ENCODE peak calls at places on chromosomes 4 and X, in ten cellular contexts. One of them, this sample, is unnamed.
A peak's percentile ranks its signal among the peaks of the same experiment; 100 is the strongest.

GRCh38 chr4:26204911-26205368 is 115.9 kb upstream of the RBPJ start:
- DNase-seq in heart left ventricle: peak; percentile 35
- DNase-seq in mucosa of descending colon: no peak
- DNase-seq in natural killer cell: no peak
- DNase-seq in cardiac fibroblast: no peak
- DNase-seq in ovary: peak; percentile 55
- DNase-seq in type B pancreatic cell: no peak
- DNase-seq in RWPE1: no peak
- DNase-seq in neural crest cell: no peak
- DNase-seq in AG09309: no peak
- DNase-seq in this sample: no peak

GRCh38 chr4:152479428-152480026 is 56.4 kb downstream of the FBXW7 start:
- DNase-seq in cardiac fibroblast: peak; percentile 89
- DNase-seq in neural crest cell: no peak
- DNase-seq in type B pancreatic cell: no peak
- DNase-seq in AG09309: no peak
- DNase-seq in natural killer cell: no peak
- DNase-seq in ovary: no peak
- DNase-seq in mucosa of descending colon: no peak
- DNase-seq in heart left ventricle: no peak
- DNase-seq in RWPE1: peak; percentile 6
- DNase-seq in this sample: no peak

GRCh38 chr4:133969202-133969873 is 232.3 kb downstream of the PABPC4L start:
- DNase-seq in ovary: no peak
- DNase-seq in cardiac fibroblast: peak; percentile 42
- DNase-seq in mucosa of descending colon: no peak
- DNase-seq in RWPE1: peak; percentile 1
- DNase-seq in AG09309: no peak
- DNase-seq in heart left ventricle: peak; percentile 43
- DNase-seq in natural killer cell: no peak
- DNase-seq in neural crest cell: no peak
- DNase-seq in type B pancreatic cell: no peak
- DNase-seq in this sample: no peak

GRCh38 chrX:136725446-136726104 is 55.2 kb downstream of the ARHGEF6 start:
- DNase-seq in cardiac fibroblast: peak; percentile 75
- DNase-seq in natural killer cell: no peak
- DNase-seq in heart left ventricle: peak; percentile 44
- DNase-seq in ovary: no peak
- DNase-seq in mucosa of descending colon: no peak
- DNase-seq in type B pancreatic cell: no peak
- DNase-seq in AG09309: peak; percentile 31
- DNase-seq in neural crest cell: no peak
- DNase-seq in RWPE1: no peak
- DNase-seq in this sample: no peak

GRCh38 chr4:6694177-6694901 is 661 bp downstream of the S100P start:
- DNase-seq in type B pancreatic cell: no peak
- DNase-seq in neural crest cell: no peak
- DNase-seq in mucosa of descending colon: no peak
- DNase-seq in heart left ventricle: no peak
- DNase-seq in cardiac fibroblast: no peak
- DNase-seq in AG09309: no peak
- DNase-seq in RWPE1: no peak
- DNase-seq in natural killer cell: no peak
- DNase-seq in ovary: no peak
- DNase-seq in this sample: no peak

GRCh38 chr4:190017357-190018200 is 9.5 kb downstream of the FRG2 start:
- DNase-seq in mucosa of descending colon: no peak
- DNase-seq in neural crest cell: no peak
- DNase-seq in natural killer cell: no peak
- DNase-seq in heart left ventricle: no peak
- DNase-seq in AG09309: no peak
- DNase-seq in cardiac fibroblast: no peak
- DNase-seq in ovary: no peak
- DNase-seq in RWPE1: no peak
- DNase-seq in type B pancreatic cell: no peak
- DNase-seq in this sample: no peak

GRCh38 chr4:182809417-182810102 is 107.6 kb downstream of the DCTD start:
- DNase-seq in mucosa of descending colon: no peak
- DNase-seq in neural crest cell: no peak
- DNase-seq in natural killer cell: no peak
- DNase-seq in cardiac fibroblast: no peak
- DNase-seq in heart left ventricle: no peak
- DNase-seq in RWPE1: peak; percentile 27
- DNase-seq in AG09309: no peak
- DNase-seq in type B pancreatic cell: no peak
- DNase-seq in ovary: no peak
- DNase-seq in this sample: no peak

GRCh38 chrX:132738951-132739350 is 219.5 kb downstream of the HS6ST2 start:
- DNase-seq in RWPE1: no peak
- DNase-seq in neural crest cell: no peak
- DNase-seq in heart left ventricle: no peak
- DNase-seq in natural killer cell: no peak
- DNase-seq in mucosa of descending colon: no peak
- DNase-seq in AG09309: no peak
- DNase-seq in ovary: no peak
- DNase-seq in cardiac fibroblast: no peak
- DNase-seq in type B pancreatic cell: no peak
- DNase-seq in this sample: no peak

GRCh38 chr4:99815597-99816011 is 1.0 kb upstream of the DAPP1 start:
- DNase-seq in mucosa of descending colon: peak; percentile 55
- DNase-seq in neural crest cell: no peak
- DNase-seq in heart left ventricle: no peak
- DNase-seq in RWPE1: peak; percentile 79
- DNase-seq in natural killer cell: no peak
- DNase-seq in AG09309: no peak
- DNase-seq in ovary: no peak
- DNase-seq in cardiac fibroblast: peak; percentile 50
- DNase-seq in type B pancreatic cell: no peak
- DNase-seq in this sample: peak; percentile 64

GRCh38 chr4:6221296-6221850 is 21.0 kb upstream of the JAKMIP1 start:
- DNase-seq in AG09309: no peak
- DNase-seq in RWPE1: no peak
- DNase-seq in natural killer cell: no peak
- DNase-seq in ovary: no peak
- DNase-seq in mucosa of descending colon: no peak
- DNase-seq in heart left ventricle: no peak
- DNase-seq in neural crest cell: no peak
- DNase-seq in type B pancreatic cell: no peak
- DNase-seq in cardiac fibroblast: no peak
- DNase-seq in this sample: no peak

GRCh38 chrX:119684916-119685224 is 8.1 kb downstream of the SEPTIN6 start:
- DNase-seq in neural crest cell: no peak
- DNase-seq in mucosa of descending colon: no peak
- DNase-seq in ovary: no peak
- DNase-seq in cardiac fibroblast: no peak
- DNase-seq in AG09309: no peak
- DNase-seq in natural killer cell: no peak
- DNase-seq in RWPE1: no peak
- DNase-seq in type B pancreatic cell: no peak
- DNase-seq in heart left ventricle: no peak
- DNase-seq in this sample: no peak

GRCh38 chrX:52979993-52980392 is 21.7 kb upstream of the FAM156A start:
- DNase-seq in type B pancreatic cell: no peak
- DNase-seq in neural crest cell: no peak
- DNase-seq in cardiac fibroblast: no peak
- DNase-seq in heart left ventricle: no peak
- DNase-seq in mucosa of descending colon: no peak
- DNase-seq in RWPE1: no peak
- DNase-seq in ovary: no peak
- DNase-seq in AG09309: no peak
- DNase-seq in natural killer cell: no peak
- DNase-seq in this sample: no peak

GRCh38 chrX:124529786-124530185 is 183.4 kb downstream of the SH2D1A start:
- DNase-seq in AG09309: no peak
- DNase-seq in natural killer cell: no peak
- DNase-seq in RWPE1: no peak
- DNase-seq in type B pancreatic cell: no peak
- DNase-seq in mucosa of descending colon: no peak
- DNase-seq in heart left ventricle: no peak
- DNase-seq in ovary: no peak
- DNase-seq in cardiac fibroblast: no peak
- DNase-seq in neural crest cell: no peak
- DNase-seq in this sample: no peak

GRCh38 chr4:15010038-15010585 is 7.8 kb downstream of the CPEB2 start:
- DNase-seq in cardiac fibroblast: no peak
- DNase-seq in type B pancreatic cell: no peak
- DNase-seq in AG09309: no peak
- DNase-seq in mucosa of descending colon: no peak
- DNase-seq in heart left ventricle: no peak
- DNase-seq in natural killer cell: no peak
- DNase-seq in RWPE1: no peak
- DNase-seq in ovary: no peak
- DNase-seq in neural crest cell: no peak
- DNase-seq in this sample: no peak

GRCh38 chrX:54248309-54248708 is 65.3 kb upstream of the FAM120C start:
- DNase-seq in heart left ventricle: no peak
- DNase-seq in natural killer cell: no peak
- DNase-seq in mucosa of descending colon: no peak
- DNase-seq in neural crest cell: no peak
- DNase-seq in cardiac fibroblast: peak; percentile 48
- DNase-seq in type B pancreatic cell: no peak
- DNase-seq in AG09309: peak; percentile 5
- DNase-seq in RWPE1: peak; percentile 4
- DNase-seq in ovary: no peak
- DNase-seq in this sample: no peak
- TF ChIP-seq CTCF in heart left ventricle: peak; percentile 30
- TF ChIP-seq CTCF in natural killer cell: no peak
- TF ChIP-seq CTCF in mucosa of descending colon: no peak
- TF ChIP-seq CTCF in neural crest cell: no peak
- TF ChIP-seq CTCF in cardiac fibroblast: peak; percentile 25
- TF ChIP-seq CTCF in type B pancreatic cell: peak; percentile 37
- TF ChIP-seq CTCF in AG09309: peak; percentile 37
- TF ChIP-seq CTCF in RWPE1: peak; percentile 34
- TF ChIP-seq CTCF in ovary: no peak
- TF ChIP-seq CTCF in this sample: peak; percentile 6

DNA sequence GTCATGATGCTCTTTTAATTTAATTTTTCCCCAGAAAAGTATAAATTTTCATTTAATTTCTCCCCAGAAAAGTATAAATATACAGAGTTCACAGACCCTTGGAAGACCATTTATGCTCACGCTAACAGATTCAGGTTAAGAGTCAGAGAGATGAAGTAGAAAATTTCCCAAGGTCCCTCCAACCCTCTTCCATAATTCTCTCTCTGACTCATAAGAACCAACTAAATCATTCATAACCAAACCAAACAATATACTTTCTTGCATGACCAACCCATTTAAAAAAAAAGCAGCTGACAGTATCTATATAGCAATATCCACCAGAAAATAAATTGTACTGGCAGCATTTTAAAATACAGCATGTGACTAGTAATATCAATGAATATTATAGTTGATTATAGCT is 3.9 kb downstream of the KLHL8 start:
- DNase-seq in mucosa of descending colon: no peak
- DNase-seq in type B pancreatic cell: no peak
- DNase-seq in RWPE1: no peak
- DNase-seq in cardiac fibroblast: peak; percentile 28
- DNase-seq in neural crest cell: no peak
- DNase-seq in ovary: no peak
- DNase-seq in AG09309: no peak
- DNase-seq in natural killer cell: no peak
- DNase-seq in heart left ventricle: no peak
- DNase-seq in this sample: no peak
- TF ChIP-seq CTCF in mucosa of descending colon: no peak
- TF ChIP-seq CTCF in type B pancreatic cell: no peak
- TF ChIP-seq CTCF in RWPE1: no peak
- TF ChIP-seq CTCF in cardiac fibroblast: no peak
- TF ChIP-seq CTCF in neural crest cell: no peak
- TF ChIP-seq CTCF in ovary: no peak
- TF ChIP-seq CTCF in AG09309: no peak
- TF ChIP-seq CTCF in natural killer cell: no peak
- TF ChIP-seq CTCF in heart left ventricle: no peak
- TF ChIP-seq CTCF in this sample: no peak

DNA sequence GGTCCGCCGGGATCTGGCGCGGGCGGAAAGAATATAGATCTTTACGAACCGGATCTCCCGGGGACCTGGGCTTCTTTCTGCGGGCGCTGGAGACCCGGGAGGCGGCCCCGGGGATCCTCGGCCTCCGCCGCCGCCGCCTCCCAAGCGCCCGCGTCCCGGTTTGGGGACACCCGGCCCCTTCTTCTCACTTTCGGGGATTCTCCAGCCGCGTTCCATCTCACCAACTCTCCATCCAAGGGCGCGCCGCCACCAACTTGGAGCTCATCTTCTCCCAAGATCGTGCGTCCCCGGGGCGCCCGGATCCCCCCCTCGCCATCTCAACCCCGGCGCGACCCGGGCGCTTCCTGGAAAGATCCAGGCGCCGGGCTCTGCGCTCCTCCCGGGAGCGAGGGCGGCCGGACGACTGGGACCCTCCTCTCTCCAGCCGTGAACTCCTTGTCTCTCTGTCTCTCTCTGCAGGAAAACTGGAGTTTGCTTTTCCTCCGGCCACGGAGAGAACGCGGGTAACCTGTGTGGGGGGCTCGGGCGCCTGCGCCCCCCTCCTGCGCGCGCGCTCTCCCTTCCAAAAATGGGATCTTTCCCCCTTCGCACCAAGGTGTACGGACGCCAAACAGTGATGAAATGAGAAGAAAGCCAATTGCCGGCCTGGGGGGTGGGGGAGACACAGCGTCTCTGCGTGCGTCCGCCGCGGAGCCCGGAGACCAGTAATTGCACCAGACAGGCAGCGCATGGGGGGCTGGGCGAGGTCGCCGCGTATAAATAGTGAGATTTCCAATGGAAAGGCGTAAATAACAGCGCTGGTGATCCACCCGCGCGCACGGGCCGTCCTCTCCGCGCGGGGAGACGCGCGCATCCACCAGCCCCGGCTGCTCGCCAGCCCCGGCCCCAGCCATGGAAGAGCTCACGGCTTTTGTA is at the start of gene SHOX:
- DNase-seq in neural crest cell: no peak
- DNase-seq in mucosa of descending colon: no peak
- DNase-seq in RWPE1: no peak
- DNase-seq in ovary: no peak
- DNase-seq in heart left ventricle: no peak
- DNase-seq in type B pancreatic cell: no peak
- DNase-seq in natural killer cell: no peak
- DNase-seq in AG09309: no peak
- DNase-seq in cardiac fibroblast: peak; percentile 13
- DNase-seq in this sample: no peak
- TF ChIP-seq CTCF in neural crest cell: no peak
- TF ChIP-seq CTCF in mucosa of descending colon: no peak
- TF ChIP-seq CTCF in RWPE1: no peak
- TF ChIP-seq CTCF in ovary: no peak
- TF ChIP-seq CTCF in heart left ventricle: no peak
- TF ChIP-seq CTCF in type B pancreatic cell: no peak
- TF ChIP-seq CTCF in natural killer cell: no peak
- TF ChIP-seq CTCF in AG09309: no peak
- TF ChIP-seq CTCF in cardiac fibroblast: no peak
- TF ChIP-seq CTCF in this sample: no peak

DNA sequence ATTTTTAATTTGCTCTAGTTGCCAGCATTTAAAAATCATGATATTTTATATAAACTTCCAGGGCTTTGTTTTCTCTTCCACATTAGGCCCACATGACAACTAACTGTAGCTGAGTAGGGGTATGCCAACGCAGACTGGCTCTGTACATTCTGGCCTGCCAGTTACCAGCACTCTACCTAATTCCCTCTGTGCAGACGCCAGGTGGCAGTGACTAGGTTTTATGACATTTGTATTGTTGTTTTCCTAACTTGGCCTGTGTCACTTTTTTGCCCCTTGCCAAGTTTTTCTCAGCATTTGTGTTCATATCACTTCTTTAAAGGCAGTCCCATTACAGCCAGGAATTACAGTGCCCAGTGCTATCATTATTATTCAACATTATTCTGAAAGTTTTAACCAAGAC is 347.5 kb downstream of the NKX6-1 start:
- DNase-seq in cardiac fibroblast: no peak
- DNase-seq in mucosa of descending colon: no peak
- DNase-seq in neural crest cell: no peak
- DNase-seq in RWPE1: no peak
- DNase-seq in type B pancreatic cell: no peak
- DNase-seq in heart left ventricle: no peak
- DNase-seq in ovary: no peak
- DNase-seq in AG09309: no peak
- DNase-seq in natural killer cell: no peak
- DNase-seq in this sample: no peak
- TF ChIP-seq CTCF in cardiac fibroblast: no peak
- TF ChIP-seq CTCF in mucosa of descending colon: no peak
- TF ChIP-seq CTCF in neural crest cell: no peak
- TF ChIP-seq CTCF in RWPE1: no peak
- TF ChIP-seq CTCF in type B pancreatic cell: no peak
- TF ChIP-seq CTCF in heart left ventricle: no peak
- TF ChIP-seq CTCF in ovary: no peak
- TF ChIP-seq CTCF in AG09309: no peak
- TF ChIP-seq CTCF in natural killer cell: no peak
- TF ChIP-seq CTCF in this sample: no peak

This sample was measured in lower lobe of right lung.